ENCODE peak calls at places on chromosomes 4 and X, in four cellular contexts. U is GM23338, Z is PC-9, H is tibial nerve. W is an unnamed sample.

GRCh38 chrX:85836868-85837267 is 210.5 kb downstream of the CHM start:
- DNase-seq in H (no peak), U (no peak), Z (no peak), W (peak; percentile 7)

GRCh38 chr4:131411393-131411792 is 1737.7 kb upstream of the PCDH10 start:
- DNase-seq in Z (no peak), U (no peak), H (no peak), W (no peak)

GRCh38 chrX:11472879-11473278 is 179.7 kb downstream of the AMELX start:
- DNase-seq in H (peak; percentile 8), U (no peak), Z (no peak), W (no peak)

GRCh38 chr4:9765091-9765490 is 16.3 kb upstream of the DRD5 start:
- DNase-seq in U (peak; percentile 65), H (no peak), Z (no peak), W (no peak)

GRCh38 chr4:139576219-139576618 is 20.2 kb upstream of the SETD7 start:
- DNase-seq in H (no peak), Z (no peak), U (no peak), W (no peak)

GRCh38 chrX:57573754-57574153 is 18.1 kb upstream of the ZXDB start:
- DNase-seq in Z (no peak), U (peak; percentile 44), H (no peak), W (no peak)

GRCh38 chr4:10715135-10715534 is 30.6 kb upstream of the CLNK start:
- DNase-seq in Z (no peak), U (no peak), H (no peak), W (no peak)

GRCh38 chr4:94419956-94420355 is 31.8 kb upstream of the PDLIM5 start:
- DNase-seq in U (no peak), Z (no peak), H (no peak), W (peak; percentile 80)

GRCh38 chr4:111959202-111959601 is 186.1 kb upstream of the FAM241A start:
- DNase-seq in Z (peak; percentile 19), U (no peak), H (no peak), W (peak; percentile 38)

GRCh38 chr4:143282170-143282760 is 54.4 kb upstream of the GAB1 start:
- DNase-seq in U (no peak), Z (no peak), H (peak; percentile 10), W (no peak)

GRCh38 chr4:8589336-8589735 is 3.2 kb upstream of the CPZ start:
- DNase-seq in H (no peak), U (no peak), Z (no peak), W (no peak)

GRCh38 chrX:77404318-77404878 is 42.8 kb upstream of the FGF16 start:
- DNase-seq in Z (no peak), U (no peak), H (no peak), W (no peak)

GRCh38 chrX:18873189-18873791 is 110.6 kb downstream of the PHKA2 start:
- DNase-seq in H (no peak), U (no peak), Z (no peak), W (no peak)

GRCh38 chr4:86940176-86940575 is 5.4 kb downstream of the AFF1 start:
- DNase-seq in Z (no peak), U (no peak), H (no peak), W (no peak)

GRCh38 chrX:107566603-107567262 is 61.6 kb upstream of the PRPS1 start:
- DNase-seq in H (no peak), Z (no peak), U (peak; percentile 33), W (no peak)

GRCh38 chrX:39519213-39519544 is 578.6 kb downstream of the BCOR start:
- DNase-seq in U (no peak), Z (no peak), H (peak; percentile 15), W (no peak)

GRCh38 chr4:169485791-169486742 is 126.3 kb downstream of the NEK1 start:
- DNase-seq in H (peak; percentile 51), Z (peak; percentile 48), U (peak; percentile 66), W (peak; percentile 44)

GRCh38 chr4:189497996-189498395 is 442.7 kb upstream of the FRG1 start:
- DNase-seq in H (no peak), U (no peak), Z (no peak), W (no peak)

GRCh38 chr4:69497081-69497480 is 1.4 kb upstream of the UGT2B4 start:
- DNase-seq in Z (no peak), U (no peak), H (no peak), W (peak; percentile 33)

GRCh38 chr4:183467246-183467645 is 22.8 kb downstream of the CDKN2AIP start:
- DNase-seq in U (no peak), Z (no peak), H (no peak), W (no peak)

GRCh38 chrX:154799554-154800348 is 5.5 kb downstream of the MPP1 start:
- DNase-seq in H (no peak), U (no peak), Z (peak; percentile 31), W (no peak)

GRCh38 chr4:7007944-7008343 is 35.2 kb upstream of the TADA2B start:
- DNase-seq in H (no peak), Z (no peak), U (peak; percentile 73), W (no peak)

GRCh38 chr4:172982151-172982590 is 186.4 kb upstream of the GALNT7 start:
- DNase-seq in H (peak; percentile 21), U (no peak), Z (peak; percentile 63), W (peak; percentile 98)

GRCh38 chr4:128310266-128310697 is 22.7 kb upstream of the PGRMC2 start:
- DNase-seq in Z (no peak), U (peak; percentile 44), H (no peak), W (no peak)

GRCh38 chrX:105331244-105331643 is 110.8 kb upstream of the TEX13A start:
- DNase-seq in H (no peak), Z (no peak), U (no peak), W (peak; percentile 68)

DNA sequence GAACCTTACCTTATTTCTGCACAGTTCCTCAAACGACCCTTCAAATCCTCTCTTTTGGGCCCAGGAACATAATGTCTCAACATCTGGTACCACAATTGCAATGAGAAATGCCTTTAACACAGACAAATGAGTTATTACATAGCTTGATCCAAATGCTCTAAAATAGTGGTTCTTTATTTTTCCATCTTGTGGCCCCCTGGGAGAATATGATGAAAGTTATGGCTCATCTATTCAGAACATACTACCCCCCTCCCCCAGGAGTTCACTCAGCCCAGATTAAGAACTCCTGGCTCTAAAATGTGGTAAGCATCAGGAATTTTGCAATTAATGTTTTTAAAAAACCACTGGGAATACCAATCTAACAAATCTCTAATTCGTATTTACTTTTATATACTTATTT is 23.9 kb upstream of the CENPU start:
- DNase-seq in H (peak; percentile 82), U (no peak), Z (no peak), W (no peak)
- H3K4me1 ChIP-seq in H (no peaks in the 10 kb centered on the region), U (no peaks in the 10 kb centered on the region), Z (peaks cover 12% of the 10 kb centered on the region), W (peaks cover 13% of the 10 kb centered on the region)

DNA sequence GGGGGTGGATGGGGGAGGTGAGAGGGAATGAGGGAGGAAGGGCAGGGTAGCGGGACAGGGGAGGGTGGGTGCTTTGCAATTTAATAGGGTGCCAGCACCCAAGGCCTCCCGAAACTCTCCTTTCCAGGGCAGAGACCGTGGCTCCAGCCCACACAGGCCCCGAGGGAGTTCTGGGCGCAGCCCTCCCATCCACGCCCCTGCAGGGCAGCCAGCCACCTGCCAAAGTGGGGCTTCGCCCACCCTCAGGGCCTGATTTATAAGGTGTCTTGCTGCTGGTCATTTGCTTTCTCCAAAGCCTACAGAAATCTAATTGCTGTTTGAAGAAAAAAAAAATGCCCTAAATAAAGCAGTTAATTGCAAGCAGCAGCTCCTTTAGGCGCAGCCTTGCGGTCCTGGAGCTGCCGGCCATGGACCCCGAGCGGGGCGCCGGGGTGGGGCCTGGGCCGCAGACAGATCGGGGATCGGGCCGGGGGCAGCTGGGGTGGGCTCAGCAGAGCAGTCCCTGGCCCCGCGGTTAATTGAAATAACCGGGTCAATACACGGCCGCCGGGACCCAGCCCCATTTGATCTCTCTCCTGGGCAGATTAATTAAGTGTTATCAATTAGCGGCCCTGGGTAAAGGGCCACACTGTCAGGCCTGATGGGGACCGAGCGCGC is 106.0 kb upstream of the NKX1-1 start:
- DNase-seq in Z (no peak), H (no peak), U (no peak), W (no peak)
- H3K27me3 ChIP-seq in Z (peaks cover 76% of the 10 kb centered on the region), H (no peaks in the 10 kb centered on the region), U (no peaks in the 10 kb centered on the region), W (peaks cover 45% of the 10 kb centered on the region)

GRCh38 chrX:2176274-2176673 is 324.5 kb downstream of the DHRSX start:
- DNase-seq in Z (no peak), U (no peak), H (no peak), W (no peak)

GRCh38 chrX:2172359-2172758 is 328.4 kb downstream of the DHRSX start:
- DNase-seq in H (no peak), Z (no peak), U (no peak), W (no peak)

GRCh38 chrX:2177541-2177940 is 323.2 kb downstream of the DHRSX start:
- DNase-seq in U (no peak), H (no peak), Z (no peak), W (no peak)

DNA sequence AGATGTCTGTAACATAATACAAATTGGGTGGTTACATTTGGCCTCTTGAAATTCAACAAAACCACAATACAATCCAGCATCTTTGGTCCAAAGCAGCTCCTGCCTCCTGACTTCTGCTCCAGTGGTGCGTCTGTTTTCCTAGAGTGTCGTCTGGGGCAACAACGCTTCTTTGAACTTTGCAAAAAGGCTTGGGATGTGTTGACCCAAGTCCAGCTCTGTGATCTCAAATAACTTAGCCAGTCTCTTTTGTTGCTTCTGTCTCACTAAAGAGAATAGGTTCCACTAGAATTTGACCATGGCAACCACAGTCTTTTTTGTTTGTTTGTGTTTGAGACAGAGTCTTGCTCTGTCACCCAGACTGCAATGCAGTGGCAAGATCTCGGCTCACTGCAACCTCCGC is 324.0 kb downstream of the DHRSX start:
- DNase-seq in U (no peak), H (no peak), Z (no peak), W (no peak)
- TF ChIP-seq CTCF in U (no peak), H (no peak), Z (no peak), W (no peak)

DNA sequence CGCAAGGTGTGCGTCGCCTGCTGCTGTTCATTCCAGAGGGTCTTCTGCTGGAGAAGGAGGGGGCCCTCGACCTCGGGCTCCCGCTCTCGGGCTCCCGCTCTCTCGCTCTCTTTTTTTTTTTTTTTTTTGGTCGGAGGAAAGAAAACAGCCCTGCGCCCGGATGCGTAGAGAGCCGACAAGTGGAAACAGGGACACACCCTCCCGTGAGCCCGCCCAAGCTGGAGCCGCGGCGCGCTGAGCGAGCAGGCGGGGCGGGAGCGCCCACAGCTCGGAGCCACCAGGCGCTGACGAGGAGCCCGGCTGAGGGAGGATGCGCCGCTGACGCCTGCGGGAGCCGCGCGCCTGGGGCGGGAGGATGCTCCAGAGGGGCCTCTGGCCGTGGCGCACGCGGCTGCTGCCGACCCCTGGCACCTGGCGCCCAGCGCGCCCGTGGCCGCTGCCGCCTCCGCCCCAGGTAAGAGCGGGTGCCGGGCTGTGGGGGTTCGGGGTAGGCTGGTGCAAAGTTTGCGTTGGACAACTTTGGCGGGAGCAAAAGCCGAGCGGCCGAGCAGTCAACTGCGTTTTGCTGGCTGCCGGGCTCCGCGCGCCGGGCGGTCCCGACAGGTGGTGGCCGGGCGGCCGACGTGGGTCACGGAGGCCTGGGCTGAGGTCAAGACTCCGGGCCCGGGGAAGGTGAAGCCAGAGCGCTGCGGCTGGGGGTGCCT is at the start of gene MCUB:
- DNase-seq in U (peak; percentile 93), H (peak; percentile 74), Z (peak; percentile 79), W (peak; percentile 66)
- H3K4me1 ChIP-seq in U (peaks cover 17% of the 10 kb centered on the region), H (no peaks in the 10 kb centered on the region), Z (peaks cover 8% of the 10 kb centered on the region), W (peaks cover 15% of the 10 kb centered on the region)

W was measured in foreskin keratinocyte.